ENCODE peak calls at places on chromosome 7, in five cellular contexts. K, E, Q, U and H are unnamed samples.

GRCh38 chr7:138064856-138065357 is 11.4 kb upstream of the AKR1D1 start:
- DNase-seq in E (peak), K (no peak), U (no peak), Q (no peak), H (no peak)

GRCh38 chr7:20301311-20301939 is 29.3 kb upstream of the ITGB8 start:
- DNase-seq in Q (no peak), K (no peak), E (peak), U (no peak), H (no peak)

GRCh38 chr7:7552199-7552598 is 14.5 kb upstream of the MIOS start:
- DNase-seq in Q (no peak), U (no peak), K (no peak), E (no peak), H (no peak)

GRCh38 chr7:54837761-54838539 is 78.9 kb upstream of the SEC61G start:
- DNase-seq in E (no peak), K (no peak), U (no peak), Q (no peak), H (no peak)

GRCh38 chr7:100817097-100817496 is 10.2 kb downstream of the EPHB4 start:
- DNase-seq in U (no peak), Q (no peak), K (no peak), E (no peak), H (no peak)

GRCh38 chr7:46811529-46811928 is 770.4 kb downstream of the TNS3 start:
- DNase-seq in Q (no peak), K (no peak), U (no peak), E (peak), H (no peak)

GRCh38 chr7:131774419-131775220 is 218.2 kb upstream of the PODXL start:
- DNase-seq in E (no peak), K (no peak), U (no peak), Q (no peak), H (no peak)

GRCh38 chr7:134798155-134798554 is 18.7 kb downstream of the CALD1 start:
- DNase-seq in Q (no peak), E (no peak), K (no peak), U (no peak), H (no peak)

GRCh38 chr7:111308691-111309090 is 217.8 kb downstream of the LRRN3 start:
- DNase-seq in Q (no peak), E (no peak), U (no peak), K (no peak), H (no peak)